ENCODE peak calls at places on chromosomes 11 and 22, in six cellular contexts. T is brain microvascular endothelial cell; N is left lung; G is right lobe of liver; M is uterus; W is CD4-positive, alpha-beta memory T cell. R is an unnamed sample.

GRCh38 chr11:134815404-134815803 is 403.4 kb upstream of the B3GAT1 start:
- DNase-seq in T (no peak), N (no peak), G (no peak), M (no peak), W (no peak), R (no peak)

GRCh38 chr11:60756307-60757032 is at the start of gene MS4A15:
- DNase-seq in T (no peak), N (no peak), G (no peak), M (no peak), W (no peak), R (peak; percentile 70)

GRCh38 chr11:65059959-65060824 is 1.8 kb upstream of the NAALADL1 start:
- DNase-seq in T (no peak), N (no peak), G (no peak), M (no peak), W (no peak), R (no peak)

GRCh38 chr22:20624161-20624616 is 116.8 kb downstream of the MED15 start:
- DNase-seq in T (peak; percentile 14), N (no peak), G (no peak), M (no peak), W (no peak), R (no peak)

GRCh38 chr11:130260080-130260627 is 54.6 kb downstream of the ZBTB44 start:
- DNase-seq in T (no peak), N (no peak), G (no peak), M (no peak), W (no peak), R (no peak)

GRCh38 chr22:44328762-44329161 is 16.0 kb upstream of the SHISAL1 start:
- DNase-seq in T (no peak), N (no peak), G (no peak), M (no peak), W (no peak), R (no peak)

GRCh38 chr11:118233377-118233776 is 8.6 kb upstream of the JAML start:
- DNase-seq in T (no peak), N (no peak), G (no peak), M (no peak), W (no peak), R (no peak)

GRCh38 chr22:30201970-30202369 is 44.6 kb downstream of the LIF start:
- DNase-seq in T (peak; percentile 82), N (no peak), G (no peak), M (no peak), W (no peak), R (no peak)

GRCh38 chr11:11998091-11998781 is 10.2 kb downstream of the DKK3 start:
- DNase-seq in T (peak; percentile 83), N (no peak), G (no peak), M (no peak), W (no peak), R (no peak)

GRCh38 chr11:18617688-18618340 is 16.3 kb downstream of the SPTY2D1 start:
- DNase-seq in T (peak; percentile 45), N (no peak), G (no peak), M (no peak), W (peak; percentile 69), R (peak; percentile 94)

GRCh38 chr22:46923394-46923793 is 160.9 kb downstream of the TBC1D22A start:
- DNase-seq in T (no peak), N (no peak), G (no peak), M (no peak), W (no peak), R (no peak)

GRCh38 chr11:18705651-18706281 is 7.2 kb downstream of the TMEM86A start:
- DNase-seq in T (no peak), N (peak; percentile 82), G (peak; percentile 42), M (peak; percentile 34), W (peak; percentile 12), R (no peak)

GRCh38 chr11:78560066-78560597 is 14.5 kb downstream of the NARS2 start:
- DNase-seq in T (no peak), N (no peak), G (no peak), M (no peak), W (no peak), R (no peak)

GRCh38 chr11:32905028-32905667 is 12.5 kb downstream of the QSER1 start:
- DNase-seq in T (no peak), N (no peak), G (no peak), M (no peak), W (no peak), R (no peak)

GRCh38 chr11:100748153-100748552 is 61.1 kb downstream of the ARHGAP42 start:
- DNase-seq in T (no peak), N (no peak), G (no peak), M (no peak), W (no peak), R (no peak)

GRCh38 chr22:31540966-31541365 is 44.6 kb downstream of the SFI1 start:
- DNase-seq in T (no peak), N (no peak), G (no peak), M (no peak), W (no peak), R (no peak)

GRCh38 chr11:72422414-72422813 is 11.9 kb downstream of the CLPB start:
- DNase-seq in T (no peak), N (no peak), G (no peak), M (no peak), W (no peak), R (no peak)

GRCh38 chr11:28011813-28012212 is 96.1 kb downstream of the KIF18A start:
- DNase-seq in T (no peak), N (no peak), G (no peak), M (no peak), W (no peak), R (no peak)

GRCh38 chr11:93039841-93040240 is 70.4 kb downstream of the MTNR1B start:
- DNase-seq in T (no peak), N (no peak), G (no peak), M (no peak), W (no peak), R (no peak)

GRCh38 chr11:111019931-111020381 is 225.6 kb upstream of the POU2AF2 start:
- DNase-seq in T (no peak), N (no peak), G (peak; percentile 26), M (no peak), W (no peak), R (no peak)

GRCh38 chr11:85118151-85118550 is 509.0 kb downstream of the DLG2 start:
- DNase-seq in T (no peak), N (no peak), G (no peak), M (no peak), W (no peak), R (no peak)

GRCh38 chr11:73320786-73321325 is 12.8 kb downstream of the ARHGEF17 start:
- DNase-seq in T (no peak), N (no peak), G (no peak), M (peak; percentile 46), W (no peak), R (no peak)

GRCh38 chr11:74018331-74019005 is 9.6 kb upstream of the UCP3 start:
- DNase-seq in T (peak; percentile 41), N (peak; percentile 91), G (peak; percentile 93), M (peak; percentile 78), W (no peak), R (no peak)

GRCh38 chr22:42596376-42596775 is 18.3 kb downstream of the POLDIP3 start:
- DNase-seq in T (no peak), N (no peak), G (no peak), M (no peak), W (no peak), R (no peak)

GRCh38 chr22:23207786-23208325 is 27.5 kb downstream of the BCR start:
- DNase-seq in T (no peak), N (no peak), G (no peak), M (no peak), W (no peak), R (no peak)

GRCh38 chr11:110124605-110125004 is 31.4 kb downstream of the ZC3H12C start:
- DNase-seq in T (no peak), N (no peak), G (no peak), M (no peak), W (no peak), R (no peak)

GRCh38 chr22:48340727-48341709 is 1486.7 kb downstream of the BRD1 start:
- DNase-seq in T (no peak), N (no peak), G (no peak), M (no peak), W (no peak), R (no peak)

GRCh38 chr22:29157759-29158535 is 47.7 kb upstream of the EMID1 start:
- DNase-seq in T (no peak), N (no peak), G (no peak), M (no peak), W (no peak), R (no peak)

GRCh38 chr22:46149493-46149997 is 781 bp upstream of the PPARA start:
- DNase-seq in T (no peak), N (peak; percentile 87), G (peak; percentile 81), M (peak; percentile 53), W (no peak), R (no peak)

GRCh38 chr11:45248501-45249011 is 37.6 kb downstream of the SYT13 start:
- DNase-seq in T (no peak), N (no peak), G (no peak), M (no peak), W (no peak), R (no peak)
- H3K4me3 ChIP-seq in T (no peak overlapping the region), N (no peak overlapping the region), G (no peak overlapping the region), M (no peak overlapping the region), W (no peak overlapping the region), R (no peak overlapping the region)

DNA sequence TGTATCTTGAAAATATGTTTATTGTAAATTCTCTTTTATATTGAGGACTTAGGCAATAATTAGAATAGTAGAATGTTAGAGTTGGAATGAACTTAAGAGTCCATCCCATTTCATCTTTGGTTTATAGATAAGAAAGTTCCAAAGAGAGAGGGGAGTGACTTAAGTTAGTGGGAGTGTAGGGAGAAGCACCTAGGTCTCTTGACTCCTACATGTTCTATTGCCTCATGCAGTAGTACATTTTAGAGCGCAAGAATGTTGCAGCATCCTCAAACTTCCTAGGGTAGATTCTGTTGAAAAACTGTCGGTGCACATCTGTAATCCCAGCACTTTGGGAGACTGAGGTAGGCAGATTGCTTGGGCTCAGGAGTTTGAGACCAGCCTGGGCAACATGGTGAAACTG is 8.7 kb downstream of the RRM1 start:
- DNase-seq in T (no peak), N (no peak), G (no peak), M (no peak), W (no peak), R (no peak)
- H3K4me3 ChIP-seq in T (no peak overlapping the region), N (no peak overlapping the region), G (no peak overlapping the region), M (no peak overlapping the region), W (no peak overlapping the region), R (no peak overlapping the region)

GRCh38 chr22:49670610-49671330 is 156.9 kb downstream of the BRD1 start:
- DNase-seq in T (no peak), N (no peak), G (no peak), M (no peak), W (no peak), R (no peak)
- H3K4me3 ChIP-seq in T (no peak overlapping the region), N (peak overlapping the region; percentile 34), G (peak overlapping the region; percentile 37), M (no peak overlapping the region), W (peak overlapping the region; percentile 43), R (no peak overlapping the region)

DNA sequence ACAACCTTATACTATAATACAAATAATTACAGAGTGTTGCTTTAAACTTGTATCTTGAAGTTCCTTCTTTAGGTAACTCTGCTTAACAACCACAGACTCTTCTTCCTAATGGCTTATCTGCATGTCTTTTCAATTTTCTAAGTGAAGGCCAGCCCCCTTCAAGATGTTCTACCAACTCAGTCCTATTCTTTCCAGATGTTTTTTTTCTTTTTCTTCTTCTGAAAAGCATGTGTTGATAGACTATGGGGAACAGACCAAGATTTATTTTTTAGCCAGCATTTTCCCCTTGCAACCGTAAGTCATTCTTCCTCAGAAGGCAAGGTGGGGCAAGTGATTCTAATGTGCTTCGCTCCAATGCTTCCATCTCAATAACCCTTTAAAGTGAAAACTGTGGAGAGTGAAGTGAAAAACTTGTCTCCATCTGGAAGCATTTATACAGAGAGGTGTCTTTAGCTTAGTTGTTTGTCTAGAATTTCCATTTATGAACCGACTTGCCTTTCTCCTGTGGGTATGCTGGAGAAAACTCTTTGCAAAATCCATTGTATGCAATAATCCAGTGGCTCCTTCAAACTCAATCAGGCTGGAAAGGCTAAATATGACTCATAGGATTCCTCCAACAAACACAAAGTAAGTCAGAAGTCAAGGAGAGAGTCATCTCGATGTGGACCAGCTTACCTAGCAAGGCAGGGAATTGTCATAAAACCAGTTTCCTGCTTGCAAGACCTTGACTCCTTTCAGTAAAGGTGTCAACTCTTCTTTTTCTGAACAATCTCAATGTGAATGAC is 83.8 kb downstream of the MAML2 start:
- DNase-seq in T (peak; percentile 29), N (no peak), G (no peak), M (no peak), W (no peak), R (no peak)
- H3K4me3 ChIP-seq in T (no peak overlapping the region), N (no peak overlapping the region), G (no peak overlapping the region), M (no peak overlapping the region), W (no peak overlapping the region), R (no peak overlapping the region)